ENCODE peak calls at places on chromosomes 5 and 9, in six cellular contexts. H, R, S, U, K and Z are unnamed samples. For H3K4me1, the result is how much of the 10 kb centered on the place peaks cover.

GRCh38 chr5:168362097-168362885 is 70.8 kb downstream of the WWC1 start:
- DNase-seq in S (no peak), H (no peak), K (no peak), R (no peak), U (no peak), Z (no peak)

GRCh38 chr9:89890326-89890980 is 285.6 kb downstream of the GADD45G start:
- DNase-seq in K (no peak), R (no peak), U (no peak), H (no peak), S (no peak), Z (no peak)

GRCh38 chr9:107784235-107784958 is 294.8 kb upstream of the KLF4 start:
- DNase-seq in U (peak), R (no peak), S (peak), K (peak), H (no peak), Z (no peak)

GRCh38 chr5:55218966-55219365 is 8.1 kb downstream of the MCIDAS start:
- DNase-seq in U (no peak), H (no peak), K (no peak), S (no peak), R (no peak), Z (peak)

GRCh38 chr5:43631182-43631910 is 28.4 kb downstream of the NNT start:
- DNase-seq in K (no peak), U (peak), R (peak), S (peak), H (no peak), Z (no peak)

GRCh38 chr9:76330034-76330433 is 64.2 kb downstream of the RFK start:
- DNase-seq in S (no peak), R (no peak), K (no peak), U (no peak), H (no peak), Z (no peak)

GRCh38 chr5:43785198-43785597 is 182.2 kb downstream of the NNT start:
- DNase-seq in S (no peak), K (no peak), H (no peak), R (no peak), U (no peak), Z (no peak)

GRCh38 chr5:14184725-14185124 is 41.6 kb downstream of the TRIO start:
- DNase-seq in H (no peak), U (no peak), K (no peak), S (no peak), R (no peak), Z (no peak)

GRCh38 chr9:114491430-114492003 is 13.8 kb downstream of the WHRN start:
- DNase-seq in R (no peak), U (no peak), S (no peak), H (no peak), K (no peak), Z (no peak)

GRCh38 chr5:159206368-159206767 is 3.0 kb downstream of the RNF145 start:
- DNase-seq in U (no peak), K (no peak), S (no peak), H (no peak), R (no peak), Z (no peak)

GRCh38 chr9:2158111-2158610 is 143.0 kb downstream of the SMARCA2 start:
- DNase-seq in R (peak), K (no peak), H (no peak), S (peak), U (peak), Z (peak)

GRCh38 chr5:96066386-96066719 is 104.7 kb upstream of the ELL2 start:
- DNase-seq in R (no peak), U (no peak), S (no peak), H (no peak), K (no peak), Z (no peak)

GRCh38 chr9:72721086-72721485 is 199.7 kb downstream of the TMC1 start:
- DNase-seq in H (no peak), U (no peak), S (no peak), R (no peak), K (no peak), Z (no peak)

GRCh38 chr9:134848504-134848903 is 32.1 kb upstream of the FCN2 start:
- DNase-seq in U (no peak), K (no peak), H (no peak), R (no peak), S (no peak), Z (no peak)

GRCh38 chr9:2087500-2088313 is 72.6 kb downstream of the SMARCA2 start:
- DNase-seq in U (no peak), K (no peak), H (no peak), S (no peak), R (no peak), Z (no peak)

GRCh38 chr9:133677126-133678010 is 41.2 kb downstream of the DBH start:
- DNase-seq in K (no peak), R (peak), S (no peak), U (no peak), H (no peak), Z (no peak)

GRCh38 chr9:80061940-80062339 is 490.2 kb downstream of the TLE4 start:
- DNase-seq in U (no peak), H (peak), K (no peak), R (no peak), S (peak), Z (no peak)

GRCh38 chr5:178590141-178590923 is at the start of gene COL23A1:
- DNase-seq in S (peak), U (peak), R (peak), K (peak), H (no peak), Z (peak)

GRCh38 chr9:8855046-8855445 is 1055.5 kb upstream of the DMAC1 start:
- DNase-seq in U (no peak), R (no peak), S (no peak), K (no peak), H (no peak), Z (no peak)

GRCh38 chr5:78889759-78890158 is 95.4 kb downstream of the ARSB start:
- DNase-seq in H (no peak), U (no peak), R (no peak), S (no peak), K (no peak), Z (no peak)

GRCh38 chr5:98768160-98769005 is 5.1 kb upstream of the RGMB start:
- DNase-seq in R (no peak), U (no peak), S (no peak), H (no peak), K (peak), Z (peak)

GRCh38 chr5:42992035-42992570 is 48.0 kb downstream of the ANXA2R start:
- DNase-seq in U (peak), R (peak), H (no peak), S (peak), K (peak), Z (peak)

GRCh38 chr9:15308511-15308910 is 1.5 kb upstream of the TTC39B start:
- DNase-seq in K (no peak), S (no peak), R (no peak), H (no peak), U (no peak), Z (no peak)

GRCh38 chr5:55220433-55221185 is 6.5 kb downstream of the MCIDAS start:
- DNase-seq in R (no peak), U (no peak), S (no peak), H (no peak), K (no peak), Z (no peak)

GRCh38 chr9:114311571-114312512 is 11.1 kb upstream of the ORM1 start:
- DNase-seq in R (no peak), K (no peak), S (peak), H (no peak), U (no peak), Z (peak)

GRCh38 chr5:157544623-157544989 is 31.0 kb downstream of the ADAM19 start:
- DNase-seq in U (no peak), H (no peak), K (no peak), S (no peak), R (no peak), Z (no peak)
- H3K4me1 ChIP-seq in U (under half), H (half or more), K (under half), S (under half), R (half or more), Z (half or more)

GRCh38 chr5:141050622-141051525 is at the start of gene PCDHB1:
- DNase-seq in H (no peak), R (no peak), K (no peak), U (no peak), S (no peak), Z (no peak)
- H3K4me3 ChIP-seq in H (peak), R (no peak), K (peak), U (peak), S (peak), Z (peak)

GRCh38 chr9:94782367-94783120 is 56.0 kb downstream of the AOPEP start:
- DNase-seq in H (no peak), R (no peak), K (no peak), S (no peak), U (no peak), Z (no peak)
- H3K4me1 ChIP-seq in H (under half), R (under half), K (under half), S (under half), U (under half), Z (under half)

DNA sequence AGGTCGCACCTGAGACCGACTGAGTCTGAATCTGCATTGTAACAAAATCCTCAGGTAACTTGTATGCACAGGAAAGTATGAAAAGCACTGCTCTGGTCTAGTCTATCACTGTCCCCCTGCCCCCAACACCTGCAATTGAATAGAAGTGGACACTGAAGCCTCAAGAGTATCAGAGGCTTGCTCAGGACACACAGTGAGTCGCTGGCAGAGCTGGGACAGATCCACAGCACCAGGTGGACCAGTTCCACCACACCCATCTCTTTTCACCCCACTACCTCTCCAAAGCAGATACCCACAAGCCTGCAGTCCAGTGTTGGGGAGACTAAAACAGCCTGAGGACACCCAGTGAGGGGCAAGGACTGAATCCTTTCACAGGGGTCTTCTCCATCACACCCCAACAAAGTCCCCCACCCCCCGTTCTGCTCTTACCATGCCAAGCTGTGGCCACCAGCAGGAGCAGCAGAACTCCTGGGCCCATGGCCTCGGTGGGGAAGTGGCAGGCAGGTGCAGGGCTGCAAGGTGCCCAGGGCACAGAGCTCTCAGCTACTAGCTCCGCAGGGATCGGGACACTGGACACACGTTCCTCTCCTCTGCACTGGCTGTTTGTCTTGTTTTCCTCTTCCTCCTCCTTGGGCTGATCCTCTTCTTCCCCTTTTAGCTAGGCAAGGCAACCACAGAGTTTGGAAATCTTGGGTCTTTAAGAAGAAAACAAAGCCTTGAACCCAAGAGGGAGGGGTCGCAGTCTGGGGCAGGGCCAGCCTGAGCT is at the start of gene CSF1R:
- DNase-seq in S (no peak), K (no peak), R (no peak), H (no peak), U (no peak), Z (peak)
- H3K4me3 ChIP-seq in S (peak), K (peak), R (no peak), H (peak), U (no peak), Z (peak)

DNA sequence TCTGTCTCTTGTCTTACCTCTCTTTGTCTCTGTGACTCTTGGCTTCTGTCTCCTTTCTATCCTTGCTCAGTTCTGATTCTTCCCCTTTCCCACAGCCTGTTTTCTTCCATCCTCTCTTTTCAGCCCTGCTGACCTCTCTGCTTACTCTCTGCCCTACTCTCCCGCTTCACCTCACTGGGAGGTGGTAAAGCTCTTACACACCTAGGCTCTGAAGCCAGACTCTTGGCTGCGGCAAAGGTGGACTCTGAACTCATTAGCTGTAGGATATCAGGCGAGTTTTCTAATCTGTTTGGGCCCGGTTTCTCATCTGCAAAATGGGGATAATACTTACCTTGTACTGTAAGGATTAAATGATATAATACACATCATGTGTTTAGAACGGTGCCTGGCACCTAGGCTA is 11.1 kb downstream of the PCDH1 start:
- DNase-seq in R (no peak), H (no peak), S (no peak), K (no peak), U (no peak), Z (peak)
- H3K4me1 ChIP-seq in R (under half), H (under half), S (under half), K (half or more), U (under half), Z (under half)